ENCODE peak calls at places on chromosome 5, in six cellular contexts. O, D, U, V, B and K are unnamed samples.
A peak's percentile ranks its signal among the peaks of the same experiment; 100 is the strongest.

GRCh38 chr5:139646912-139647391 is 1.2 kb upstream of the CXXC5 start:
- DNase-seq in O (no peak), D (peak; percentile 60), U (no peak), V (no peak), B (no peak), K (peak; percentile 26)

GRCh38 chr5:84162695-84163094 is 222.0 kb downstream of the EDIL3 start:
- DNase-seq in O (no peak), D (no peak), U (no peak), V (no peak), B (no peak), K (no peak)

GRCh38 chr5:41418220-41419031 is 92.0 kb downstream of the PLCXD3 start:
- DNase-seq in O (no peak), D (no peak), U (no peak), V (no peak), B (peak; percentile 48), K (no peak)

GRCh38 chr5:114237766-114238165 is 124.1 kb upstream of the KCNN2 start:
- DNase-seq in O (no peak), D (no peak), U (no peak), V (no peak), B (peak; percentile 39), K (no peak)

GRCh38 chr5:115575167-115576070 is 26.9 kb downstream of the TICAM2 start:
- DNase-seq in O (peak; percentile 35), D (no peak), U (no peak), V (no peak), B (peak; percentile 58), K (no peak)

GRCh38 chr5:149902177-149902576 is 42.4 kb downstream of the PDE6A start:
- DNase-seq in O (no peak), D (no peak), U (no peak), V (no peak), B (no peak), K (no peak)

GRCh38 chr5:30539004-30539634 is 654.4 kb upstream of the CDH6 start:
- DNase-seq in O (no peak), D (peak; percentile 44), U (no peak), V (no peak), B (peak; percentile 92), K (no peak)

GRCh38 chr5:171258737-171259405 is 50.2 kb upstream of the TLX3 start:
- DNase-seq in O (no peak), D (no peak), U (no peak), V (no peak), B (no peak), K (no peak)

GRCh38 chr5:6510132-6510531 is 61.5 kb downstream of the UBE2QL1 start:
- DNase-seq in O (no peak), D (no peak), U (no peak), V (no peak), B (peak; percentile 12), K (no peak)

GRCh38 chr5:124692324-124692723 is 54.1 kb downstream of the ZNF608 start:
- DNase-seq in O (no peak), D (no peak), U (no peak), V (no peak), B (peak; percentile 83), K (no peak)

GRCh38 chr5:59873113-59873512 is 20.4 kb downstream of the PDE4D start:
- DNase-seq in O (no peak), D (no peak), U (no peak), V (no peak), B (peak; percentile 90), K (no peak)

GRCh38 chr5:68656936-68657857 is 436.6 kb upstream of the SLC30A5 start:
- DNase-seq in O (no peak), D (no peak), U (no peak), V (no peak), B (no peak), K (no peak)

GRCh38 chr5:180744253-180744652 is 4.4 kb upstream of the OR2Y1 start:
- DNase-seq in O (no peak), D (no peak), U (no peak), V (no peak), B (no peak), K (no peak)

GRCh38 chr5:153824909-153825308 is 213.8 kb downstream of the FAM114A2 start:
- DNase-seq in O (no peak), D (no peak), U (no peak), V (no peak), B (no peak), K (no peak)

GRCh38 chr5:137613554-137614265 is 114.6 kb upstream of the SPOCK1 start:
- DNase-seq in O (no peak), D (no peak), U (no peak), V (no peak), B (no peak), K (no peak)

GRCh38 chr5:37034955-37035354 is 158.4 kb downstream of the NIPBL start:
- DNase-seq in O (no peak), D (no peak), U (no peak), V (no peak), B (no peak), K (no peak)

GRCh38 chr5:169389318-169389717 is 88.4 kb upstream of the SLIT3 start:
- DNase-seq in O (no peak), D (no peak), U (no peak), V (no peak), B (no peak), K (no peak)

GRCh38 chr5:132176543-132176945 is 51.1 kb downstream of the P4HA2 start:
- DNase-seq in O (no peak), D (no peak), U (no peak), V (no peak), B (no peak), K (no peak)

DNA sequence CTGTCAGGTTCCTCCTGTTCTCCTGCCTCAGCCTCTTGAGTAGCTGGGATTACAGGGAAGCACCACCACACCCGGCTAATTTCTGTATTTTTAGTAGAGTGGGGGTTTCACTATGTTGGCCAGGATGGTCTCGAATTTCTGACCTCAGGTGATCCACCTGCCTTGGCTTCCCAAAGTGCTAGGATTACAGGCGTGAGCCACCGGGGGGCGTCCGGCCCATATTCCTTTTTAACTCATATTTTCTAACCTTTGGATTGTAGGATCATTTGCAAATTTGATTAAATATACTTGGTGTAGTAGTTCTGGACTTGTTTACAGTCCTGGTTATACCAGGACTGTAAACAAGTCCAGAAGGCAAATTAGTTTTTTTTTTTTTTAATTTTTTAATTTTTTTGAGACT is 4.3 kb downstream of the TCERG1 start:
- DNase-seq in O (no peak), D (no peak), U (no peak), V (no peak), B (no peak), K (no peak)
- TF ChIP-seq CTCF in O (no peak), D (no peak), U (no peak), V (no peak), B (peak; percentile 46), K (no peak)

GRCh38 chr5:12707560-12707959 is 803.3 kb upstream of the CTNND2 start:
- DNase-seq in O (no peak), D (no peak), U (no peak), V (no peak), B (no peak), K (no peak)

GRCh38 chr5:12703254-12703653 is 799.0 kb upstream of the CTNND2 start:
- DNase-seq in O (no peak), D (no peak), U (no peak), V (no peak), B (no peak), K (no peak)

GRCh38 chr5:12704955-12705354 is 800.7 kb upstream of the CTNND2 start:
- DNase-seq in O (no peak), D (no peak), U (no peak), V (no peak), B (no peak), K (no peak)
- TF ChIP-seq CTCF in O (no peak), D (no peak), U (no peak), V (no peak), B (no peak), K (no peak)

DNA sequence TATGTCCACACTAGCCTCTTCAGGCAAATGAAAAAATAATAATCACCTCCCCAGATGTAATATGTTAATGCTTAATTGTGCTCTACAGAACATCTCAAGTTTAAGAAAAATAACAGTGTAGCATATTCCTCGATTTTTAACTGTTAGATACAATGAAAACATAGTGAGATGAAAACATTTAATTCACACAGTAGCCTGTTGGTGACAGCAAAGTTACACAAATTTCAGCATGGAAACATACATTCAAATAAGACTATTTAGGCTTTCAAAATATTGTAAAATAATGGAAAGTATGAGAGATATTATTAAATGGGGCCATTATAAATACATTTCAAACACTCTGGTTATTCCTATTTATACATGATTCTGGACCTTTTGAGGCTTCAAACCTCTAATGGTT is 543.1 kb downstream of the MAT2B start:
- DNase-seq in O (no peak), D (no peak), U (no peak), V (no peak), B (peak; percentile 53), K (no peak)
- TF ChIP-seq CTCF in O (no peak), D (no peak), U (no peak), V (no peak), B (peak; percentile 30), K (no peak)

GRCh38 chr5:122154910-122155309 is 25.6 kb downstream of the ZNF474 start:
- DNase-seq in O (no peak), D (peak; percentile 64), U (no peak), V (no peak), B (peak; percentile 97), K (no peak)

GRCh38 chr5:122154491-122154890 is 25.1 kb downstream of the ZNF474 start:
- DNase-seq in O (no peak), D (no peak), U (no peak), V (no peak), B (no peak), K (no peak)

GRCh38 chr5:122153774-122154173 is 24.4 kb downstream of the ZNF474 start:
- DNase-seq in O (no peak), D (no peak), U (no peak), V (no peak), B (no peak), K (no peak)

GRCh38 chr5:122153230-122153629 is 23.9 kb downstream of the ZNF474 start:
- DNase-seq in O (no peak), D (no peak), U (no peak), V (no peak), B (peak; percentile 66), K (no peak)

GRCh38 chr5:122156724-122157325 is 27.5 kb downstream of the ZNF474 start:
- DNase-seq in O (no peak), D (no peak), U (no peak), V (no peak), B (peak; percentile 89), K (no peak)
- TF ChIP-seq CTCF in O (peak; percentile 8), D (peak; percentile 23), U (no peak), V (peak; percentile 31), B (peak; percentile 71), K (no peak)

DNA sequence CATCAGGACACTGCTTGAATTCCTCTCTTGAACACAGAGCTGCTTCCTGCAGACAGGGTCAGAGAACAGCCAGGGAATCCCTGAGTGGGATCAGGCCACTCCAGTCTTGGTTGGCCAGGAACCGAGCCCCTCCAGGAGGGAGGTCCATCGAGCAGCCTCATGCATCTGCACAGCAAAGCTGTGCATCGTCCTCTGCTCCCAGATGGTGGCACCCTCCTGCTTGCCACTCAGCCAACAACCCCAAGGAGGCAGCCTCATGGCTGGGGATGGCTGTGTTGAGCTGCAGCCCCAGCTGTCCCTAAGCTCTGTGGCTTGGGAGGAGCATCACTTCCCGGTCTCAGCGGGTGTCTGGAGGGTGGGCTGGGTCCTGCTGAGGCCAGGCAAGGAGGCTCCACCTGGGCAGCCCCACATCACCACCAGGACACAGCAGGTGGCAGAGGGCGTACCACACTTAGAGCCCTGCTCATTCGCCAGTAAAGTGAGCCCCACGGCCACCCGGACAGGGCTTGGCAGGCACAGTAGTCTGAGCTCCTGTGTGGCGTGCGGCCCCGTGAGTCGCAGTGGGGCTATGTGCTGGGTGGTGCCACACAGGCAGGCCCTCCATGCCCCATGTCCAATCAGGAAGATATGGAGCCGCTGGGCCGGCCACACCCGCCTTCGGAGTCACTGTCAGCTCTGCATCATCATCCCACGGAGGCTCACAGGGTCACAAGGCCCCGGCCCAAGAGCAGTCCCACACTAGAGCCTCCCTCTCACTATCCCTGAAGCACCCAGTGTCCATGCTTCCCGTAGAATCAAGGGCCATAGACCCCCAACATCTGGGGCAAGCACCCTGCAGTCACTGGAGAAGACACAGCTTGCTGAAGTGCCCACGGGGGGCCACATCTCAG is 11.9 kb downstream of the LPCAT1 start:
- DNase-seq in O (no peak), D (peak; percentile 40), U (peak; percentile 15), V (peak; percentile 11), B (no peak), K (peak; percentile 5)
- TF ChIP-seq CTCF in O (peak; percentile 53), D (no peak), U (no peak), V (no peak), B (peak; percentile 49), K (no peak)